ENCODE peak calls at places on chromosome 9, in nine cellular contexts. C is Calu3; Q is CD8-positive, alpha-beta T cell; B is body of pancreas; D is iris pigment epithelial cell; F is NCI-H1105; K is stimulated activated CD4-positive, alpha-beta T cell treated with anti-CD3 and anti-CD28 coated beads, Interleukin-2, amount 100 ng/mL, for 48 hours; Z is prostate gland; I is GM20000. N is an unnamed sample.

GRCh38 chr9:88741335-88741734 is 206.4 kb downstream of the NXNL2 start:
- DNase-seq in C (no peak), Q (no peak), B (no peak), D (no peak), F (no peak), K (peak; percentile 12), Z (no peak), I (peak; percentile 14), N (no peak)

GRCh38 chr9:123522921-123523320 is 166.9 kb downstream of the CRB2 start:
- DNase-seq in C (no peak), Q (no peak), B (no peak), D (peak; percentile 3), F (no peak), K (no peak), Z (no peak), I (no peak), N (no peak)

GRCh38 chr9:9299134-9299533 is 1313.7 kb downstream of the PTPRD start:
- DNase-seq in C (no peak), Q (no peak), B (no peak), D (no peak), F (no peak), K (no peak), Z (no peak), I (no peak), N (no peak)

GRCh38 chr9:98983295-98984268 is 39.9 kb downstream of the COL15A1 start:
- DNase-seq in C (no peak), Q (no peak), B (no peak), D (peak; percentile 66), F (no peak), K (no peak), Z (no peak), I (no peak), N (peak; percentile 90)

GRCh38 chr9:95317119-95317892 is at the start of gene FANCC:
- DNase-seq in C (peak; percentile 85), Q (peak; percentile 79), B (peak; percentile 88), D (peak; percentile 85), F (peak; percentile 84), K (peak; percentile 86), Z (peak; percentile 90), I (peak; percentile 92), N (peak; percentile 74)

GRCh38 chr9:127973169-127974001 is 7.4 kb downstream of the EEIG1 start:
- DNase-seq in C (no peak), Q (no peak), B (peak; percentile 93), D (no peak), F (no peak), K (no peak), Z (no peak), I (no peak), N (no peak)

GRCh38 chr9:38274746-38275250 is 117.7 kb upstream of the ALDH1B1 start:
- DNase-seq in C (no peak), Q (no peak), B (no peak), D (peak; percentile 6), F (no peak), K (no peak), Z (no peak), I (no peak), N (no peak)

GRCh38 chr9:121686930-121687541 is 35.6 kb downstream of the DAB2IP start:
- DNase-seq in C (peak; percentile 86), Q (peak; percentile 17), B (peak; percentile 83), D (peak; percentile 67), F (peak; percentile 41), K (peak; percentile 68), Z (peak; percentile 74), I (peak; percentile 84), N (peak; percentile 23)

GRCh38 chr9:16329699-16330113 is 540.8 kb downstream of the BNC2 start:
- DNase-seq in C (no peak), Q (no peak), B (no peak), D (no peak), F (no peak), K (no peak), Z (no peak), I (no peak), N (peak; percentile 86)

GRCh38 chr9:130497139-130497538 is 52.4 kb downstream of the ASS1 start:
- DNase-seq in C (no peak), Q (no peak), B (no peak), D (no peak), F (no peak), K (no peak), Z (no peak), I (no peak), N (no peak)

GRCh38 chr9:99748690-99749089 is 73.0 kb upstream of the NR4A3 start:
- DNase-seq in C (no peak), Q (no peak), B (no peak), D (peak; percentile 49), F (no peak), K (no peak), Z (no peak), I (no peak), N (no peak)

GRCh38 chr9:75906531-75906930 is 16.1 kb downstream of the PCSK5 start:
- DNase-seq in C (no peak), Q (no peak), B (no peak), D (no peak), F (no peak), K (no peak), Z (no peak), I (no peak), N (no peak)

GRCh38 chr9:114176601-114177295 is 21.4 kb downstream of the COL27A1 start:
- DNase-seq in C (no peak), Q (no peak), B (no peak), D (no peak), F (no peak), K (no peak), Z (no peak), I (no peak), N (no peak)

GRCh38 chr9:127612993-127613954 is 1.2 kb downstream of the STXBP1 start:
- DNase-seq in C (peak; percentile 18), Q (peak; percentile 9), B (peak; percentile 53), D (peak; percentile 73), F (peak; percentile 22), K (peak; percentile 30), Z (peak; percentile 44), I (peak; percentile 36), N (peak; percentile 63)

GRCh38 chr9:87421734-87422133 is 75.9 kb upstream of the DAPK1 start:
- DNase-seq in C (no peak), Q (no peak), B (no peak), D (no peak), F (no peak), K (no peak), Z (no peak), I (no peak), N (no peak)

GRCh38 chr9:136198605-136199083 is 6.3 kb downstream of the LHX3 start:
- DNase-seq in C (no peak), Q (no peak), B (no peak), D (peak; percentile 45), F (no peak), K (no peak), Z (no peak), I (peak; percentile 61), N (no peak)

GRCh38 chr9:89768051-89768450 is 163.2 kb downstream of the GADD45G start:
- DNase-seq in C (no peak), Q (no peak), B (no peak), D (no peak), F (no peak), K (no peak), Z (no peak), I (no peak), N (no peak)

GRCh38 chr9:72362680-72363139 is 2.3 kb downstream of the ZFAND5 start:
- DNase-seq in C (peak; percentile 23), Q (peak; percentile 6), B (peak; percentile 47), D (peak; percentile 81), F (peak; percentile 22), K (peak; percentile 15), Z (peak; percentile 80), I (peak; percentile 69), N (peak; percentile 65)

GRCh38 chr9:89942643-89943042 is 337.8 kb downstream of the GADD45G start:
- DNase-seq in C (no peak), Q (no peak), B (no peak), D (no peak), F (no peak), K (no peak), Z (no peak), I (no peak), N (no peak)

GRCh38 chr9:129283290-129283691 is 105.2 kb upstream of the IER5L start:
- DNase-seq in C (no peak), Q (no peak), B (peak; percentile 4), D (no peak), F (no peak), K (no peak), Z (no peak), I (no peak), N (no peak)

GRCh38 chr9:126664893-126665695 is 51.4 kb downstream of the LMX1B start:
- DNase-seq in C (peak; percentile 14), Q (no peak), B (no peak), D (no peak), F (no peak), K (no peak), Z (peak; percentile 8), I (no peak), N (no peak)

GRCh38 chr9:16337322-16338029 is 533.0 kb downstream of the BNC2 start:
- DNase-seq in C (peak; percentile 62), Q (no peak), B (no peak), D (peak; percentile 90), F (no peak), K (no peak), Z (no peak), I (no peak), N (peak; percentile 96)

GRCh38 chr9:134236935-134237629 is 72.7 kb upstream of the RNU6ATAC start:
- DNase-seq in C (no peak), Q (no peak), B (no peak), D (no peak), F (no peak), K (no peak), Z (no peak), I (no peak), N (no peak)

N was measured in astrocyte.